ENCODE peak calls at places on chromosomes 7 and 10, in nine cellular contexts. N is CD8-positive, alpha-beta T cell; B is mesendoderm; W is CD8-positive, alpha-beta memory T cell; I is RWPE1; U is adrenal gland; Z is psoas muscle; V is ovary; X is CD4-positive, alpha-beta T cell. K is an unnamed sample.

GRCh38 chr7:92461027-92462003 is 14.0 kb downstream of the GATAD1 start:
- DNase-seq in X (peak), U (peak), W (no peak), I (peak), V (no peak), N (peak), Z (no peak), B (peak), K (no peak)

GRCh38 chr7:129831424-129832058 is 121.2 kb downstream of the UBE2H start:
- DNase-seq in X (no peak), Z (no peak), V (no peak), W (no peak), I (peak), N (no peak), U (no peak), B (peak), K (no peak)

GRCh38 chr7:40833541-40834234 is 698.9 kb downstream of the SUGCT start:
- DNase-seq in U (no peak), X (no peak), Z (no peak), B (peak), V (no peak), W (no peak), I (peak), N (no peak), K (no peak)

GRCh38 chr10:70381491-70382421 is 669 bp downstream of the LRRC20 start:
- DNase-seq in V (peak), B (peak), W (no peak), Z (peak), X (no peak), N (peak), U (peak), I (peak), K (peak)

GRCh38 chr7:95549818-95550529 is 46.3 kb downstream of the PDK4 start:
- DNase-seq in X (no peak), Z (peak), W (no peak), N (no peak), V (peak), I (peak), B (peak), U (peak), K (peak)

GRCh38 chr7:34091330-34091917 is 186.1 kb downstream of the BMPER start:
- DNase-seq in V (no peak), B (peak), I (peak), U (no peak), X (no peak), Z (no peak), W (no peak), N (no peak), K (no peak)

GRCh38 chr10:10677479-10677878 is 340.2 kb upstream of the CELF2 start:
- DNase-seq in X (no peak), W (no peak), V (peak), Z (peak), U (peak), N (no peak), B (peak), I (peak), K (peak)

GRCh38 chr7:31104361-31105255 is 52.5 kb downstream of the ADCYAP1R1 start:
- DNase-seq in V (no peak), Z (no peak), B (no peak), N (no peak), I (no peak), U (no peak), X (no peak), W (no peak), K (no peak)

GRCh38 chr10:18066947-18067346 is 73.3 kb upstream of the CACNB2 start:
- DNase-seq in U (no peak), B (peak), N (no peak), Z (no peak), V (no peak), I (no peak), W (no peak), X (no peak), K (no peak)

GRCh38 chr10:27157150-27157549 is 2.0 kb downstream of the MASTL start:
- DNase-seq in W (no peak), B (no peak), I (no peak), U (no peak), Z (no peak), X (no peak), V (no peak), N (no peak), K (no peak)

GRCh38 chr10:124917939-124918830 is 23.7 kb upstream of the ZRANB1 start:
- DNase-seq in U (no peak), X (no peak), V (no peak), W (no peak), I (peak), Z (no peak), N (peak), B (no peak), K (no peak)

GRCh38 chr10:3754727-3755439 is 30.1 kb downstream of the KLF6 start:
- DNase-seq in N (no peak), B (peak), W (no peak), V (no peak), Z (no peak), I (peak), X (no peak), U (peak), K (no peak)

GRCh38 chr10:9828110-9828509 is 1189.6 kb upstream of the CELF2 start:
- DNase-seq in W (no peak), N (no peak), B (no peak), U (no peak), I (no peak), X (no peak), V (no peak), Z (no peak), K (no peak)

GRCh38 chr10:110420401-110421193 is 77.1 kb upstream of the DUSP5 start:
- DNase-seq in Z (no peak), V (no peak), X (no peak), W (no peak), B (no peak), I (no peak), N (no peak), U (peak), K (no peak)

GRCh38 chr7:144606231-144606630 is 202.7 kb upstream of the NOBOX start:
- DNase-seq in Z (no peak), X (no peak), B (no peak), W (no peak), U (no peak), V (no peak), N (no peak), I (no peak), K (no peak)

GRCh38 chr10:25747038-25747437 is 187.0 kb upstream of the MYO3A start:
- DNase-seq in X (no peak), Z (no peak), W (no peak), B (no peak), N (no peak), U (no peak), I (no peak), V (no peak), K (no peak)

GRCh38 chr10:34886906-34887615 is 72.0 kb upstream of the PARD3 start:
- DNase-seq in Z (no peak), W (no peak), X (no peak), I (no peak), B (no peak), N (no peak), U (no peak), V (no peak), K (no peak)

GRCh38 chr7:106179256-106179655 is 67.1 kb upstream of the SYPL1 start:
- DNase-seq in V (no peak), X (no peak), B (no peak), U (no peak), N (no peak), I (no peak), Z (no peak), W (no peak), K (no peak)

GRCh38 chr7:135726911-135727673 is 894 bp downstream of the SLC13A4 start:
- DNase-seq in U (no peak), W (no peak), I (no peak), V (no peak), N (no peak), Z (no peak), X (no peak), B (no peak), K (no peak)

GRCh38 chr7:116802144-116802747 is 60.1 kb upstream of the CAPZA2 start:
- DNase-seq in X (no peak), W (no peak), B (no peak), U (no peak), I (no peak), V (no peak), Z (no peak), N (no peak), K (no peak)

GRCh38 chr7:116963234-116963633 is 9.9 kb downstream of the ST7 start:
- DNase-seq in N (no peak), U (no peak), Z (no peak), W (no peak), V (no peak), B (no peak), I (no peak), X (no peak), K (no peak)

GRCh38 chr7:70710011-70710480 is 421.9 kb upstream of the GALNT17 start:
- DNase-seq in U (no peak), X (no peak), W (no peak), V (no peak), Z (no peak), N (no peak), B (peak), I (peak), K (no peak)

GRCh38 chr10:37495415-37495814 is 362.0 kb downstream of the ZNF248 start:
- DNase-seq in V (no peak), W (no peak), B (peak), N (no peak), X (no peak), Z (no peak), U (no peak), I (no peak), K (no peak)

GRCh38 chr7:143397710-143398530 is 10.7 kb downstream of the EPHA1 start:
- DNase-seq in B (no peak), X (no peak), V (no peak), I (no peak), U (no peak), Z (no peak), W (no peak), N (no peak), K (no peak)

GRCh38 chr10:125783408-125783807 is 7.8 kb upstream of the MMP21 start:
- DNase-seq in V (no peak), Z (no peak), X (no peak), N (no peak), B (no peak), I (no peak), W (no peak), U (no peak), K (no peak)

GRCh38 chr7:107167483-107168232 is 1.1 kb upstream of the HBP1 start:
- DNase-seq in U (no peak), N (peak), X (no peak), B (peak), W (peak), V (no peak), Z (no peak), I (peak), K (peak)

GRCh38 chr10:4651404-4652037 is 174.5 kb upstream of the AKR1E2 start:
- DNase-seq in Z (no peak), X (no peak), V (no peak), N (no peak), U (no peak), B (no peak), I (peak), W (no peak), K (no peak)

GRCh38 chr10:60896033-60896432 is 48.0 kb downstream of the RHOBTB1 start:
- DNase-seq in U (no peak), W (no peak), B (no peak), V (no peak), X (no peak), N (no peak), I (no peak), Z (no peak), K (no peak)

GRCh38 chr10:76902949-76903348 is 734.7 kb downstream of the KCNMA1 start:
- DNase-seq in I (peak), Z (peak), B (peak), U (no peak), X (no peak), N (no peak), W (no peak), V (peak), K (no peak)

DNA sequence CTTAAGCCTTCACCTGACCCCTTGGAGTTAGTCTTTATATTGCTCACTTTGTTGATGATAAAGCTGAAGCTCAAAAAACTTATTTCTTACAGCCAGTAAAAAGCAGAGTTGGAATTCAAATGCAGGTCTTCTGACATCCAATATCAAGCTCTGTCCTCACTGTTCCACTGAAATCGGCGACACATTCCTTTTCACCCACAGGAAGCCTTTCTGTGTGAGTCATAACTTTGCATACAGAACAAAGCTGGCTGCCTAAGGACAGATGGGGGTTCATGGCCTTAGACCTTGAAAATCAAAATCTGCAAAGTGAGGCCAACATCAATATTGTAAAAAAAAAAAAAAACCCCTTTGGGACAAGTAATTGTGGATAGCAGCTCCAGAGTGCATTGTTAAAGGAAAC is 21.8 kb upstream of the AKR1B1 start:
- DNase-seq in V (no peak), X (no peak), W (no peak), N (no peak), Z (no peak), U (peak), B (peak), I (no peak), K (no peak)
- H3K27ac ChIP-seq in V (no peak), X (no peak), W (no peak), N (no peak), Z (no peak), U (peak), B (no peak), I (no peak), K (no peak)

GRCh38 chr10:102422586-102423129 is 2.0 kb downstream of the FBXL15 start:
- DNase-seq in V (peak), X (no peak), N (peak), Z (peak), I (peak), W (no peak), U (peak), B (peak), K (peak)
- H3K27ac ChIP-seq in V (peak), X (peak), N (peak), Z (peak), I (peak), W (peak), U (peak), B (no peak), K (peak)

DNA sequence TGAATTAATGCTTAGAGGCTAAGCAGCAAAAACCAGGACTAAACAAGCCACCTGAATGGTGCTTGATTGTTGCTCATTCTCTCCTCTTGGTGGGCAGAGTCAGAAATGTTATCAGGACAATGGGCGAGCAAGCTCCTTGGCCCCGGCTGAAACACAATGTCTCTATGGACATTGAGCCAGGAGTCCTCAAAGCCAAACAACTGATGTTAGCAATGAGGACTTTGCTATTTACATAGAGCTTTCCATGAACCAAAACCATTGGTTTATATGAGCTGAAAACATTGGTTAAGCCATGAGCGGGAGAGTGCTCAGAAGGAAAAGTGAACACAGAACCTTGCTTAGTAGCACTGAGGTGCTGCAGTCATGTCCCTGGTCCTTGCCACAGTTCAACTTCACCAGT is 21.5 kb upstream of the NPVF start:
- DNase-seq in B (no peak), Z (no peak), W (no peak), N (no peak), X (no peak), U (no peak), V (no peak), I (no peak), K (no peak)
- H3K27ac ChIP-seq in B (no peak), Z (no peak), W (no peak), N (no peak), X (no peak), U (no peak), V (no peak), I (no peak), K (no peak)

GRCh38 chr10:71971311-71971731 is 7.1 kb downstream of the CHST3 start:
- DNase-seq in U (no peak), Z (no peak), N (no peak), X (no peak), V (no peak), B (no peak), I (no peak), W (no peak), K (peak)
- H3K27ac ChIP-seq in U (peak), Z (peak), N (no peak), X (no peak), V (peak), B (no peak), I (peak), W (no peak), K (peak)

GRCh38 chr10:16947071-16947470 is 129.8 kb upstream of the RSU1 start:
- DNase-seq in I (no peak), N (no peak), X (no peak), U (no peak), W (no peak), V (no peak), Z (no peak), B (peak), K (no peak)

GRCh38 chr10:16943301-16944080 is 126.3 kb upstream of the RSU1 start:
- DNase-seq in I (no peak), W (no peak), N (no peak), B (no peak), X (no peak), U (no peak), Z (no peak), V (no peak), K (no peak)

GRCh38 chr10:16944081-16944922 is 127.1 kb upstream of the RSU1 start:
- DNase-seq in W (no peak), U (no peak), N (no peak), Z (no peak), I (no peak), X (no peak), V (no peak), B (no peak), K (no peak)

GRCh38 chr10:16945566-16945965 is 128.3 kb upstream of the RSU1 start:
- DNase-seq in W (no peak), I (no peak), Z (no peak), X (no peak), V (no peak), U (no peak), N (no peak), B (peak), K (no peak)

DNA sequence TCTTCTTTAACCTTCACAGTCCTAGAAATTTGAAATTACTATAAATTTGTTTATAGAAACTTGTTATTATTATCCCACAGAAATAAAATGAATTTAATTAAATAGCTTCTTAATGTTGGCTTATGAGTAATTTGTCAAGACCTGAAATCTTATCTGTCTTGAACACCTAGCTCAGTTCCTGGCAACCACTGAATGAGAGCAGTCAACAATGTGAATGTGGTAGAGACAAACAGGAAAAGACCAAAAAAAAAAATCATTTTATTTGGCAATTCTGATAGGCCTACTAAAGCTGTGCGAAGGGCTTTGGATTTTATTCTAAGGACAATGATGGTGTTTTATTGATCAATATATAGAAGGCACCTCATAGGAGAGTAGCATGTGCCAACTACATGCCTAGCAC is 127.7 kb upstream of the RSU1 start:
- DNase-seq in X (no peak), B (peak), W (no peak), I (no peak), N (no peak), V (no peak), Z (no peak), U (no peak), K (no peak)
- H3K27ac ChIP-seq in X (no peak), B (no peak), W (no peak), I (no peak), N (no peak), V (peak), Z (peak), U (peak), K (no peak)

K was measured in substantia nigra.